ENCODE peak calls at places on chromosome 21, in seven cellular contexts. O is H9, K is neuronal stem cell, M is IMR-90, D is mesendoderm, T is trophoblast cell, W is H1. G is an unnamed sample.
A peak's percentile ranks its signal among the peaks of the same experiment; 100 is the strongest.

GRCh38 chr21:26127918-26128317 is 42.7 kb downstream of the APP start:
- DNase-seq in O (no peak), K (no peak), M (peak; percentile 69), D (no peak), T (peak; percentile 34), W (no peak), G (peak; percentile 91)

GRCh38 chr21:43926196-43926595 is 61.2 kb downstream of the AGPAT3 start:
- DNase-seq in O (no peak), K (no peak), M (no peak), D (no peak), T (no peak), W (no peak), G (no peak)

GRCh38 chr21:28230559-28230958 is 762.1 kb downstream of the LTN1 start:
- DNase-seq in O (no peak), K (no peak), M (peak; percentile 33), D (no peak), T (no peak), W (no peak), G (peak; percentile 27)

GRCh38 chr21:15414057-15414456 is 315.7 kb upstream of the USP25 start:
- DNase-seq in O (no peak), K (no peak), M (no peak), D (no peak), T (no peak), W (no peak), G (no peak)

GRCh38 chr21:32581732-32582131 is 3.6 kb downstream of the TCP10L start:
- DNase-seq in O (no peak), K (no peak), M (no peak), D (no peak), T (peak; percentile 9), W (no peak), G (no peak)

GRCh38 chr21:39788383-39788782 is 43.4 kb downstream of the IGSF5 start:
- DNase-seq in O (peak; percentile 86), K (peak; percentile 77), M (peak; percentile 12), D (peak; percentile 86), T (peak; percentile 96), W (peak; percentile 34), G (peak; percentile 9)

GRCh38 chr21:44366586-44367211 is 13.3 kb downstream of the TRPM2 start:
- DNase-seq in O (peak; percentile 18), K (no peak), M (no peak), D (no peak), T (no peak), W (no peak), G (no peak)

GRCh38 chr21:44529011-44529421 is 11.0 kb downstream of the KRTAP10-1 start:
- DNase-seq in O (peak; percentile 18), K (no peak), M (no peak), D (no peak), T (no peak), W (no peak), G (no peak)

GRCh38 chr21:42002421-42002958 is 7.7 kb downstream of the ZBTB21 start:
- DNase-seq in O (no peak), K (no peak), M (peak; percentile 98), D (no peak), T (peak; percentile 96), W (no peak), G (peak; percentile 98)

GRCh38 chr21:42043201-42043895 is 27.8 kb upstream of the UMODL1 start:
- DNase-seq in O (no peak), K (no peak), M (no peak), D (no peak), T (no peak), W (no peak), G (no peak)

GRCh38 chr21:44854664-44855446 is 18.6 kb downstream of the PTTG1IP start:
- DNase-seq in O (no peak), K (no peak), M (no peak), D (no peak), T (no peak), W (no peak), G (no peak)

GRCh38 chr21:29928537-29928936 is 11.3 kb downstream of the GRIK1 start:
- DNase-seq in O (no peak), K (no peak), M (no peak), D (no peak), T (no peak), W (no peak), G (no peak)
- H4K8ac ChIP-seq in O (no peak overlapping the region), K (no peak overlapping the region), M (no peak overlapping the region), D (no peak overlapping the region), T (no peak overlapping the region), W (no peak overlapping the region), G (no peak overlapping the region)

DNA sequence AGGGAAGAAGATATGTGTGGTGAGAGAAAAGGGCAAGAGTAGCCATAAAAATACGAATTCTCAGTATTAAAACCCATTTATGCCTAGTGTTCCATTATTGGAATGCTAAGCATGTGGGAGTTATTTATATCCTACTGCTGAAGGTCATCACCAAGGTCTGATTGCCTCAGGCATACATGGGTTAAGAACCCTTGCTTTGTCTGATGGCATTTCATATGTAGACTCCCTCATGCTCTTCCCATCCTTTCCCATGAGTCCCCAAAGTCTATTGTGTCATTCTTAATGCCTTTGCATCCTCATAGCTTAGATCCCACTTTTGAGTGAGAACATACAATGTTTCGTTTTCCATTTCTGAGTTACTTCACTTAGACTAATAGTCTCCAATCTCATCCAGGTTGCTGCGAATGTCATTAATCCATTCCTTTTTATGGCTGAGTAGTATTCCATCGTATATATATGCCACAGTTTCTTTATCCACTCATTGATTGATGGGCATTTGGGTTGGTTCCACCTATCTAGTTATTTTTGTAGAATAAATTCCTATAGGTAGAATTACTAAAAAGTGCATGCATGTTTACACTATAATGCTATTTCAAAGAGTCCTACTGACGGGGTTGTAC is 172.5 kb downstream of the DYRK1A start:
- DNase-seq in O (no peak), K (no peak), M (no peak), D (no peak), T (no peak), W (no peak), G (no peak)
- H4K8ac ChIP-seq in O (no peak overlapping the region), K (no peak overlapping the region), M (no peak overlapping the region), D (no peak overlapping the region), T (no peak overlapping the region), W (no peak overlapping the region), G (no peak overlapping the region)

GRCh38 chr21:37627074-37627473 is 260.5 kb downstream of the DYRK1A start:
- DNase-seq in O (no peak), K (no peak), M (no peak), D (no peak), T (no peak), W (no peak), G (no peak)

GRCh38 chr21:37628362-37628761 is 261.8 kb downstream of the DYRK1A start:
- DNase-seq in O (no peak), K (no peak), M (no peak), D (no peak), T (no peak), W (no peak), G (no peak)

GRCh38 chr21:37627561-37627960 is 261.0 kb downstream of the DYRK1A start:
- DNase-seq in O (no peak), K (no peak), M (no peak), D (no peak), T (no peak), W (no peak), G (no peak)

GRCh38 chr21:37636152-37636860 is 269.7 kb downstream of the DYRK1A start:
- DNase-seq in O (no peak), K (no peak), M (peak; percentile 76), D (no peak), T (peak; percentile 30), W (no peak), G (peak; percentile 86)

GRCh38 chr21:37631319-37632117 is 264.9 kb downstream of the DYRK1A start:
- DNase-seq in O (peak; percentile 63), K (peak; percentile 27), M (no peak), D (peak; percentile 66), T (no peak), W (peak; percentile 33), G (peak; percentile 25)
- H4K8ac ChIP-seq in O (no peak overlapping the region), K (no peak overlapping the region), M (no peak overlapping the region), D (peak overlapping the region; percentile 56), T (no peak overlapping the region), W (no peak overlapping the region), G (no peak overlapping the region)

DNA sequence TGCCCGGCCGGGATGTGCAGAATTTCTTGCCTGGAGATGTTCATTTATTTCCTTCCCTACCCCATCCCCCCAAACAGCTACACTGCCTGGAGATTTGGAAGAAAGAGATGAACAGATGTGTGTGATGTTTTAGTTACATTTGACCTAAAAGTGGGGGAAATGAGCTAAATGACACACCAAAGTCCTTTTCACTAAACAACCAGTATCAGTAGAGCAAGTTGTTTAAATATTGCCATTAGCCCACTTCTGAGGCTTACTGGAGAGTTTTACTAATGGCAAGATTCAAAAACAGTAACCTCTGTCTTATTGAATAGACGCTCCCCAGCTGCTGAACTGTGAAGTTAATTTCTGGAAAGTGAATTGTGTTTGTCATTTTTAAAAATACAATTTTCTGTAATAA is 100.1 kb downstream of the RUNX1 start:
- DNase-seq in O (no peak), K (no peak), M (peak; percentile 41), D (no peak), T (no peak), W (no peak), G (no peak)
- H4K8ac ChIP-seq in O (no peak overlapping the region), K (no peak overlapping the region), M (no peak overlapping the region), D (no peak overlapping the region), T (no peak overlapping the region), W (no peak overlapping the region), G (no peak overlapping the region)